ENCODE peak calls at places on chromosomes 7 and 10, in five cellular contexts. One of them, this sample, is unnamed.

GRCh38 chr7:79332091-79332490 is 121.4 kb downstream of the MAGI2 start:
- DNase-seq in left lung: no peak
- DNase-seq in esophagus squamous epithelium: no peak
- DNase-seq in A673: no peak
- DNase-seq in SK-N-SH: no peak
- DNase-seq in this sample: no peak

GRCh38 chr10:30988831-30989458 is 42.7 kb downstream of the ZNF438 start:
- DNase-seq in left lung: no peak
- DNase-seq in esophagus squamous epithelium: no peak
- DNase-seq in A673: no peak
- DNase-seq in SK-N-SH: no peak
- DNase-seq in this sample: no peak

GRCh38 chr10:80407836-80408197 is 534 bp upstream of the PRXL2A start:
- DNase-seq in left lung: peak; percentile 81
- DNase-seq in esophagus squamous epithelium: no peak
- DNase-seq in A673: no peak
- DNase-seq in SK-N-SH: peak; percentile 65
- DNase-seq in this sample: peak; percentile 69

GRCh38 chr7:33072471-33072870 is 9.9 kb upstream of the NT5C3A start:
- DNase-seq in left lung: no peak
- DNase-seq in esophagus squamous epithelium: no peak
- DNase-seq in A673: no peak
- DNase-seq in SK-N-SH: no peak
- DNase-seq in this sample: no peak

GRCh38 chr10:55174419-55174818 is 373.4 kb upstream of the PCDH15 start:
- DNase-seq in left lung: no peak
- DNase-seq in esophagus squamous epithelium: no peak
- DNase-seq in A673: no peak
- DNase-seq in SK-N-SH: no peak
- DNase-seq in this sample: no peak

GRCh38 chr7:87354749-87355148 is 9.3 kb downstream of the CROT start:
- DNase-seq in left lung: no peak
- DNase-seq in esophagus squamous epithelium: no peak
- DNase-seq in A673: peak; percentile 14
- DNase-seq in SK-N-SH: no peak
- DNase-seq in this sample: no peak

GRCh38 chr10:118106426-118106825 is 59.7 kb upstream of the RAB11FIP2 start:
- DNase-seq in left lung: no peak
- DNase-seq in esophagus squamous epithelium: no peak
- DNase-seq in A673: peak; percentile 31
- DNase-seq in SK-N-SH: no peak
- DNase-seq in this sample: no peak

GRCh38 chr10:112261281-112261822 is 21.8 kb upstream of the TECTB start:
- DNase-seq in left lung: no peak
- DNase-seq in esophagus squamous epithelium: no peak
- DNase-seq in A673: no peak
- DNase-seq in SK-N-SH: no peak
- DNase-seq in this sample: no peak

GRCh38 chr7:112982441-112983063 is 104.1 kb downstream of the GPR85 start:
- DNase-seq in left lung: no peak
- DNase-seq in esophagus squamous epithelium: no peak
- DNase-seq in A673: no peak
- DNase-seq in SK-N-SH: no peak
- DNase-seq in this sample: no peak

GRCh38 chr10:13056461-13057077 is 43.4 kb upstream of the OPTN start:
- DNase-seq in left lung: no peak
- DNase-seq in esophagus squamous epithelium: no peak
- DNase-seq in A673: peak; percentile 28
- DNase-seq in SK-N-SH: peak; percentile 64
- DNase-seq in this sample: peak; percentile 47

GRCh38 chr10:132130286-132131265 is 56.2 kb upstream of the DPYSL4 start:
- DNase-seq in left lung: peak; percentile 47
- DNase-seq in esophagus squamous epithelium: no peak
- DNase-seq in A673: no peak
- DNase-seq in SK-N-SH: no peak
- DNase-seq in this sample: no peak

GRCh38 chr7:140876519-140877248 is 48.0 kb downstream of the BRAF start:
- DNase-seq in left lung: no peak
- DNase-seq in esophagus squamous epithelium: no peak
- DNase-seq in A673: no peak
- DNase-seq in SK-N-SH: no peak
- DNase-seq in this sample: no peak

GRCh38 chr7:153943428-153944370 is 108.5 kb upstream of the DPP6 start:
- DNase-seq in left lung: no peak
- DNase-seq in esophagus squamous epithelium: no peak
- DNase-seq in A673: no peak
- DNase-seq in SK-N-SH: no peak
- DNase-seq in this sample: no peak

GRCh38 chr10:3969876-3970666 is 185.1 kb upstream of the KLF6 start:
- DNase-seq in left lung: no peak
- DNase-seq in esophagus squamous epithelium: no peak
- DNase-seq in A673: no peak
- DNase-seq in SK-N-SH: no peak
- DNase-seq in this sample: no peak

GRCh38 chr10:85720931-85721330 is 645.7 kb downstream of the GRID1 start:
- DNase-seq in left lung: no peak
- DNase-seq in esophagus squamous epithelium: no peak
- DNase-seq in A673: no peak
- DNase-seq in SK-N-SH: no peak
- DNase-seq in this sample: no peak

GRCh38 chr10:122407375-122408125 is 33.0 kb downstream of the PLEKHA1 start:
- DNase-seq in left lung: no peak
- DNase-seq in esophagus squamous epithelium: no peak
- DNase-seq in A673: no peak
- DNase-seq in SK-N-SH: no peak
- DNase-seq in this sample: no peak

GRCh38 chr7:90593205-90593604 is 2.9 kb upstream of the CDK14 start:
- DNase-seq in left lung: no peak
- DNase-seq in esophagus squamous epithelium: no peak
- DNase-seq in A673: no peak
- DNase-seq in SK-N-SH: peak; percentile 68
- DNase-seq in this sample: no peak

GRCh38 chr10:109427421-109427820 is 495.9 kb downstream of the XPNPEP1 start:
- DNase-seq in left lung: no peak
- DNase-seq in esophagus squamous epithelium: no peak
- DNase-seq in A673: peak; percentile 84
- DNase-seq in SK-N-SH: no peak
- DNase-seq in this sample: no peak

GRCh38 chr10:68633281-68633680 is 73.1 kb downstream of the TET1 start:
- DNase-seq in left lung: no peak
- DNase-seq in esophagus squamous epithelium: no peak
- DNase-seq in A673: no peak
- DNase-seq in SK-N-SH: no peak
- DNase-seq in this sample: no peak

GRCh38 chr10:68628576-68629127 is 68.5 kb downstream of the TET1 start:
- DNase-seq in left lung: no peak
- DNase-seq in esophagus squamous epithelium: no peak
- DNase-seq in A673: no peak
- DNase-seq in SK-N-SH: no peak
- DNase-seq in this sample: no peak

GRCh38 chr10:68636335-68636734 is 76.2 kb downstream of the TET1 start:
- DNase-seq in left lung: no peak
- DNase-seq in esophagus squamous epithelium: no peak
- DNase-seq in A673: no peak
- DNase-seq in SK-N-SH: no peak
- DNase-seq in this sample: no peak

DNA sequence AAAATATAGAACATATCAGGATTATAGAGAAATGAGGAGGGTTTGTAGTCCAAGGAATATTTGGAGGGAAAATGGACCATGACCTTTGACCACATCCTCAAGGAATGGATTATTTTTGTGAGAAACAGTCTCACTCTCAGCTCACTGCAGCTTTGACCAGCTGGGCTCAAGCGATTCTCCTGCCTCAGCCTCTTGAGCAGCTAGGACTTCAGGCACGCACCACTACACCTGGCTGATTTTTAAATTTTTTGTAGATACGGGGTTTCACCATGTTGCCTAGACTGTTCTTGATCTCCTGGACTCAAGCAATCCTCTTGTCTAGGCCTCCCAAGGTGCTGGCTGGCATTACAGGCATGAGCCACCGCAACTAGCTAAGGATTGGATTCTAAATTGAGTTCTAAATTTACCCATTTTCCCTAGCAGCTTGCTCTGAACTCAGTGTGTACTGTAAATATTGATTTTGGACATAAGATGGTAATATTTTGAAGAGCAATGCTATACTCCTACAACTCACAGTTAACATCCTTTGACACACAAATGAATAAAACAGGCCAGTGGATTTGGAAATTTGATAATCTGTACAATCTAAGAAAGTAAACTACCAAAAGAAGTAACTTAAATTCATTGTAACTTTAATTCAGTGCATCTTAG is 73.8 kb downstream of the TET1 start:
- DNase-seq in left lung: no peak
- DNase-seq in esophagus squamous epithelium: no peak
- DNase-seq in A673: no peak
- DNase-seq in SK-N-SH: no peak
- DNase-seq in this sample: no peak
- H3K4me3 ChIP-seq in left lung: no peak overlapping the region
- H3K4me3 ChIP-seq in esophagus squamous epithelium: no peak overlapping the region
- H3K4me3 ChIP-seq in A673: no peak overlapping the region
- H3K4me3 ChIP-seq in SK-N-SH: no peak overlapping the region
- H3K4me3 ChIP-seq in this sample: no peak overlapping the region

GRCh38 chr7:139572071-139572470 is 48.6 kb downstream of the CLEC2L start:
- DNase-seq in left lung: no peak
- DNase-seq in esophagus squamous epithelium: no peak
- DNase-seq in A673: no peak
- DNase-seq in SK-N-SH: no peak
- DNase-seq in this sample: peak; percentile 55

GRCh38 chr7:139573871-139574270 is 50.4 kb downstream of the CLEC2L start:
- DNase-seq in left lung: no peak
- DNase-seq in esophagus squamous epithelium: no peak
- DNase-seq in A673: no peak
- DNase-seq in SK-N-SH: no peak
- DNase-seq in this sample: no peak

GRCh38 chr7:139571651-139572050 is 48.2 kb downstream of the CLEC2L start:
- DNase-seq in left lung: no peak
- DNase-seq in esophagus squamous epithelium: no peak
- DNase-seq in A673: no peak
- DNase-seq in SK-N-SH: no peak
- DNase-seq in this sample: no peak

GRCh38 chr7:139571190-139571589 is 47.7 kb downstream of the CLEC2L start:
- DNase-seq in left lung: no peak
- DNase-seq in esophagus squamous epithelium: no peak
- DNase-seq in A673: no peak
- DNase-seq in SK-N-SH: no peak
- DNase-seq in this sample: peak; percentile 56

GRCh38 chr7:139572704-139573395 is 49.4 kb downstream of the CLEC2L start:
- DNase-seq in left lung: no peak
- DNase-seq in esophagus squamous epithelium: no peak
- DNase-seq in A673: no peak
- DNase-seq in SK-N-SH: no peak
- DNase-seq in this sample: peak; percentile 72
- H3K36me3 ChIP-seq in left lung: peaks cover 99% of the 10 kb centered on the region
- H3K36me3 ChIP-seq in esophagus squamous epithelium: peaks cover 32% of the 10 kb centered on the region
- H3K36me3 ChIP-seq in A673: no peaks in the 10 kb centered on the region
- H3K36me3 ChIP-seq in SK-N-SH: peaks cover 19% of the 10 kb centered on the region
- H3K36me3 ChIP-seq in this sample: no peaks in the 10 kb centered on the region

GRCh38 chr10:92834331-92834730 is 14.0 kb upstream of the EXOC6 start:
- DNase-seq in left lung: no peak
- DNase-seq in esophagus squamous epithelium: no peak
- DNase-seq in A673: no peak
- DNase-seq in SK-N-SH: no peak
- DNase-seq in this sample: no peak

GRCh38 chr10:92832998-92833642 is 15.2 kb upstream of the EXOC6 start:
- DNase-seq in left lung: no peak
- DNase-seq in esophagus squamous epithelium: no peak
- DNase-seq in A673: no peak
- DNase-seq in SK-N-SH: no peak
- DNase-seq in this sample: no peak

GRCh38 chr10:92834981-92835380 is 13.3 kb upstream of the EXOC6 start:
- DNase-seq in left lung: no peak
- DNase-seq in esophagus squamous epithelium: no peak
- DNase-seq in A673: no peak
- DNase-seq in SK-N-SH: no peak
- DNase-seq in this sample: no peak

GRCh38 chr10:92830478-92831389 is 17.6 kb upstream of the EXOC6 start:
- DNase-seq in left lung: peak; percentile 17
- DNase-seq in esophagus squamous epithelium: no peak
- DNase-seq in A673: peak; percentile 93
- DNase-seq in SK-N-SH: no peak
- DNase-seq in this sample: no peak

DNA sequence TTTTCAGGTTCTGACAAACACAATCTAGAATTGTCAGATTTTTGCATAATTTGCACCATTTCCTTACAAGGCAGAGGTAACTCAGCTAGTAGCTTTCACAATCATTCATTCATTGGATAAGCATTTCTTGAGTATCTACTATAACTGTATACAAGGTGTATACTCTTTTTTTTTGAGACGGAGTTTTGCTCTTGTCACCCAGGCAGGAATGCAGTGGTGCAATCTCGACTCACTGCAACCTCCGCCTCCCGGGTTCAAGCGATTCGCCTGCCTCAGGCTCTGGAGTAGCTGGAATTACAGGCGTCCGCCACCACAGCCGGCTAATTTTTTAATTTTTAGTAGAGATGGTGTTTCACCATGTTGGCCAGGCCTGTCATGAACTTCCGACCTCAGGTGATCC is 16.2 kb upstream of the EXOC6 start:
- DNase-seq in left lung: no peak
- DNase-seq in esophagus squamous epithelium: no peak
- DNase-seq in A673: no peak
- DNase-seq in SK-N-SH: no peak
- DNase-seq in this sample: no peak
- H3K27me3 ChIP-seq in left lung: no peaks in the 10 kb centered on the region
- H3K27me3 ChIP-seq in esophagus squamous epithelium: no peaks in the 10 kb centered on the region
- H3K27me3 ChIP-seq in A673: no peaks in the 10 kb centered on the region
- H3K27me3 ChIP-seq in SK-N-SH: no peaks in the 10 kb centered on the region
- H3K27me3 ChIP-seq in this sample: no peaks in the 10 kb centered on the region

GRCh38 chr7:114087674-114088539 is 169.1 kb upstream of the PPP1R3A start:
- DNase-seq in left lung: no peak
- DNase-seq in esophagus squamous epithelium: no peak
- DNase-seq in A673: no peak
- DNase-seq in SK-N-SH: peak; percentile 11
- DNase-seq in this sample: peak; percentile 49

GRCh38 chr7:114086491-114086905 is 167.7 kb upstream of the PPP1R3A start:
- DNase-seq in left lung: peak; percentile 80
- DNase-seq in esophagus squamous epithelium: no peak
- DNase-seq in A673: peak; percentile 4
- DNase-seq in SK-N-SH: no peak
- DNase-seq in this sample: peak; percentile 48

GRCh38 chr7:114086906-114087651 is 168.3 kb upstream of the PPP1R3A start:
- DNase-seq in left lung: peak; percentile 71
- DNase-seq in esophagus squamous epithelium: no peak
- DNase-seq in A673: peak; percentile 4
- DNase-seq in SK-N-SH: peak; percentile 33
- DNase-seq in this sample: peak; percentile 35

GRCh38 chr7:114085592-114086490 is 167.0 kb upstream of the PPP1R3A start:
- DNase-seq in left lung: peak; percentile 87
- DNase-seq in esophagus squamous epithelium: no peak
- DNase-seq in A673: peak; percentile 73
- DNase-seq in SK-N-SH: peak; percentile 58
- DNase-seq in this sample: peak; percentile 86

DNA sequence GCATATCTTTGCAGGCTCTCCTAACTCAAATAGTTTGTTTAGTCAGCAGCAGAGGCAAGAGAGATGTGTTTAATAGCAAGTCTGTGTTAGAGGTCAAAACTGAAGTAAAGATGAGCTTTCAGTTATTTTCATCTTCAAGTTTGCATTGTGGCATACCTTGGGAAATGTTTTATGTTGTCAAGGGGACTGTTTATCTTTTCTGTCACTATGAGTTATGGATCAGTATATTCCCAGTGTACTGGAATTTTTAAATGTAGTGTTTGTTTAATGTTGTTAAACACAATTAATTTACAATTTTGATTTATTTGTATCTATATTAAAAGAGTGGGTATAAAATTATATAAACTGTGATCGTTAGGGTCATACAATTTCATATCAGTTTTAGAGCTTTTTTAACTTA is 169.7 kb upstream of the PPP1R3A start:
- DNase-seq in left lung: no peak
- DNase-seq in esophagus squamous epithelium: no peak
- DNase-seq in A673: no peak
- DNase-seq in SK-N-SH: no peak
- DNase-seq in this sample: no peak
- H3K4me3 ChIP-seq in left lung: peak overlapping the region; percentile 51
- H3K4me3 ChIP-seq in esophagus squamous epithelium: peak overlapping the region; percentile 81
- H3K4me3 ChIP-seq in A673: no peak overlapping the region
- H3K4me3 ChIP-seq in SK-N-SH: no peak overlapping the region
- H3K4me3 ChIP-seq in this sample: peak overlapping the region; percentile 62